ENCODE peak calls at places on chromosomes 5 and 9, in four cellular contexts. One of them, this sample, is unnamed.

GRCh38 chr5:93278876-93279275 is 302.1 kb downstream of the NR2F1-AS1 start:
- DNase-seq in heart left ventricle: no peak
- DNase-seq in suprapubic skin: no peak
- DNase-seq in thyroid gland: no peak
- DNase-seq in this sample: no peak

GRCh38 chr9:137320555-137321384 is 18.7 kb upstream of the NRARP start:
- DNase-seq in heart left ventricle: peak; percentile 43
- DNase-seq in suprapubic skin: no peak
- DNase-seq in thyroid gland: no peak
- DNase-seq in this sample: peak; percentile 7

GRCh38 chr9:26234865-26235264 is 556.6 kb upstream of the TUSC1 start:
- DNase-seq in heart left ventricle: no peak
- DNase-seq in suprapubic skin: no peak
- DNase-seq in thyroid gland: no peak
- DNase-seq in this sample: no peak

GRCh38 chr5:10648806-10649517 is 85.1 kb downstream of the ANKRD33B start:
- DNase-seq in heart left ventricle: no peak
- DNase-seq in suprapubic skin: no peak
- DNase-seq in thyroid gland: no peak
- DNase-seq in this sample: no peak

GRCh38 chr5:158569534-158569933 is 530.2 kb downstream of the EBF1 start:
- DNase-seq in heart left ventricle: no peak
- DNase-seq in suprapubic skin: no peak
- DNase-seq in thyroid gland: no peak
- DNase-seq in this sample: no peak

GRCh38 chr5:107289030-107289714 is 381.6 kb downstream of the EFNA5 start:
- DNase-seq in heart left ventricle: no peak
- DNase-seq in suprapubic skin: no peak
- DNase-seq in thyroid gland: no peak
- DNase-seq in this sample: no peak

GRCh38 chr9:16921855-16922254 is 51.4 kb upstream of the BNC2 start:
- DNase-seq in heart left ventricle: no peak
- DNase-seq in suprapubic skin: no peak
- DNase-seq in thyroid gland: no peak
- DNase-seq in this sample: no peak

GRCh38 chr9:37904647-37905505 is 949 bp upstream of the SLC25A51 start:
- DNase-seq in heart left ventricle: peak; percentile 35
- DNase-seq in suprapubic skin: no peak
- DNase-seq in thyroid gland: no peak
- DNase-seq in this sample: no peak

GRCh38 chr5:350355-350754 is 28.8 kb downstream of the AHRR start:
- DNase-seq in heart left ventricle: no peak
- DNase-seq in suprapubic skin: no peak
- DNase-seq in thyroid gland: no peak
- DNase-seq in this sample: no peak

GRCh38 chr5:143826909-143827514 is 15.1 kb downstream of the HMHB1 start:
- DNase-seq in heart left ventricle: no peak
- DNase-seq in suprapubic skin: no peak
- DNase-seq in thyroid gland: no peak
- DNase-seq in this sample: no peak

GRCh38 chr9:125949721-125950465 is 202.7 kb downstream of the PBX3 start:
- DNase-seq in heart left ventricle: no peak
- DNase-seq in suprapubic skin: no peak
- DNase-seq in thyroid gland: no peak
- DNase-seq in this sample: no peak

GRCh38 chr9:96230002-96230401 is 72.0 kb downstream of the HSD17B3 start:
- DNase-seq in heart left ventricle: no peak
- DNase-seq in suprapubic skin: no peak
- DNase-seq in thyroid gland: no peak
- DNase-seq in this sample: no peak

GRCh38 chr5:157431544-157432200 is 28.3 kb upstream of the NIPAL4 start:
- DNase-seq in heart left ventricle: peak; percentile 30
- DNase-seq in suprapubic skin: no peak
- DNase-seq in thyroid gland: peak; percentile 35
- DNase-seq in this sample: peak; percentile 57

GRCh38 chr5:128234928-128235641 is 151.5 kb downstream of the SLC12A2 start:
- DNase-seq in heart left ventricle: no peak
- DNase-seq in suprapubic skin: no peak
- DNase-seq in thyroid gland: no peak
- DNase-seq in this sample: no peak

GRCh38 chr5:135126688-135127603 is 92.9 kb upstream of the PITX1 start:
- DNase-seq in heart left ventricle: no peak
- DNase-seq in suprapubic skin: no peak
- DNase-seq in thyroid gland: peak; percentile 99
- DNase-seq in this sample: no peak

GRCh38 chr9:104608336-104608735 is 2.9 kb upstream of the OR13C2 start:
- DNase-seq in heart left ventricle: no peak
- DNase-seq in suprapubic skin: no peak
- DNase-seq in thyroid gland: no peak
- DNase-seq in this sample: no peak

GRCh38 chr9:78158286-78158685 is 77.6 kb upstream of the CEP78 start:
- DNase-seq in heart left ventricle: no peak
- DNase-seq in suprapubic skin: no peak
- DNase-seq in thyroid gland: no peak
- DNase-seq in this sample: no peak

GRCh38 chr5:19406576-19407365 is 581.2 kb downstream of the CDH18 start:
- DNase-seq in heart left ventricle: no peak
- DNase-seq in suprapubic skin: no peak
- DNase-seq in thyroid gland: no peak
- DNase-seq in this sample: no peak

GRCh38 chr5:16574789-16575785 is 41.7 kb downstream of the RETREG1 start:
- DNase-seq in heart left ventricle: peak; percentile 46
- DNase-seq in suprapubic skin: no peak
- DNase-seq in thyroid gland: peak; percentile 98
- DNase-seq in this sample: no peak

GRCh38 chr5:68898961-68899471 is 194.8 kb upstream of the SLC30A5 start:
- DNase-seq in heart left ventricle: no peak
- DNase-seq in suprapubic skin: no peak
- DNase-seq in thyroid gland: no peak
- DNase-seq in this sample: peak; percentile 72

GRCh38 chr9:122498883-122499288 is 11.7 kb upstream of the OR1J2 start:
- DNase-seq in heart left ventricle: no peak
- DNase-seq in suprapubic skin: no peak
- DNase-seq in thyroid gland: peak; percentile 5
- DNase-seq in this sample: peak; percentile 23

GRCh38 chr9:88781500-88782391 is 209.5 kb upstream of the S1PR3 start:
- DNase-seq in heart left ventricle: peak; percentile 45
- DNase-seq in suprapubic skin: no peak
- DNase-seq in thyroid gland: no peak
- DNase-seq in this sample: peak; percentile 76

GRCh38 chr5:139659673-139660072 is 11.5 kb downstream of the CXXC5 start:
- DNase-seq in heart left ventricle: no peak
- DNase-seq in suprapubic skin: no peak
- DNase-seq in thyroid gland: no peak
- DNase-seq in this sample: no peak

GRCh38 chr9:133276001-133276884 is 1.2 kb upstream of the ABO start:
- DNase-seq in heart left ventricle: no peak
- DNase-seq in suprapubic skin: no peak
- DNase-seq in thyroid gland: peak; percentile 9
- DNase-seq in this sample: no peak

GRCh38 chr9:110191616-110192015 is 16.3 kb downstream of the C9orf152 start:
- DNase-seq in heart left ventricle: no peak
- DNase-seq in suprapubic skin: no peak
- DNase-seq in thyroid gland: no peak
- DNase-seq in this sample: no peak

GRCh38 chr9:95091971-95092320 is 225.6 kb downstream of the FANCC start:
- DNase-seq in heart left ventricle: no peak
- DNase-seq in suprapubic skin: no peak
- DNase-seq in thyroid gland: no peak
- DNase-seq in this sample: no peak

GRCh38 chr5:172005708-172006377 is 595 bp downstream of the FBXW11 start:
- DNase-seq in heart left ventricle: peak; percentile 32
- DNase-seq in suprapubic skin: peak; percentile 65
- DNase-seq in thyroid gland: peak; percentile 22
- DNase-seq in this sample: peak; percentile 25

GRCh38 chr5:159459951-159460538 is 129.8 kb upstream of the IL12B start:
- DNase-seq in heart left ventricle: no peak
- DNase-seq in suprapubic skin: no peak
- DNase-seq in thyroid gland: no peak
- DNase-seq in this sample: no peak

GRCh38 chr5:90899014-90899604 is 340.5 kb downstream of the ADGRV1 start:
- DNase-seq in heart left ventricle: no peak
- DNase-seq in suprapubic skin: no peak
- DNase-seq in thyroid gland: peak; percentile 15
- DNase-seq in this sample: no peak

GRCh38 chr5:36237756-36238155 is 4.0 kb downstream of the NADK2 start:
- DNase-seq in heart left ventricle: no peak
- DNase-seq in suprapubic skin: no peak
- DNase-seq in thyroid gland: no peak
- DNase-seq in this sample: no peak

DNA sequence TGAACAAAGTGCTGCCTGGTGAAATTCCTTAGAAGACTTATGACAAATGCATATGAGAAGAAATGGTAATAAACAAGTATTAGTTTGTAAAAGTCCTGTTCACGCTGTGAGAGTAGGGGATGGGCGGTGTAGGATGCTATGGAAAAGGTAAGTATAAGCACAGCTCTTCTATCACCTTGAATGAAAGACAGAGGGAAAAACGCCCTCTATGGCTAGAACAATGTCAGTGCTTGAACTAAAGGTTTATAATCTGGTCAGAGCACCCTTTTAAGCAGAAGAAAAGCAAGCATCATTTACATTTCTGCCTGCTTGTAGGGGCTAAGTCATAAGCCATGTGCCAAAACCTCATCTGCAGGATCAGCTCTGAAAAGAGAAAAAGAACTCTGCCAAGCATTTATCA is 115.2 kb downstream of the LHFPL2 start:
- DNase-seq in heart left ventricle: no peak
- DNase-seq in suprapubic skin: no peak
- DNase-seq in thyroid gland: no peak
- DNase-seq in this sample: no peak
- TF ChIP-seq CTCF in heart left ventricle: peak; percentile 19
- TF ChIP-seq CTCF in suprapubic skin: peak; percentile 29
- TF ChIP-seq CTCF in thyroid gland: no peak
- TF ChIP-seq CTCF in this sample: peak; percentile 28

DNA sequence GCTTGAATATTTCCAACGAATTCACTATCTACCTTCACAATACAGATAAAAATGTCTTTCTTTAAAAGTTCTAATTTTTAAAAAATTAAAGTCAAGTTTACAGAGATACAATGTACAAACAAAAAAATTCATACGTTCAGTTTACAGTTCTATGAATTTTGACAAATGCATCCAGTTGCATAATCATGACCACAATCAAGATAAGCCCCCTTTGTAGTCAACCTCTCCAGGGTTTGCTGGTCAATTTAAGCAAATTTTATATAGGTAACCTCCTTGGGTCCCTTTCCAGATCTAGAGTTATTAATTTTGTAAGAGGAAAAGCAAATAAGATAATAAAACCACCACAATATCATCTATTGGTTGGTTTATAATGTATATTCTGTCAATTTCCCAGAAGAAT is 76.3 kb downstream of the MRPS27 start:
- DNase-seq in heart left ventricle: no peak
- DNase-seq in suprapubic skin: no peak
- DNase-seq in thyroid gland: no peak
- DNase-seq in this sample: no peak
- TF ChIP-seq POLR2A in heart left ventricle: no peak
- TF ChIP-seq POLR2A in suprapubic skin: no peak
- TF ChIP-seq POLR2A in thyroid gland: no peak
- TF ChIP-seq POLR2A in this sample: no peak

GRCh38 chr9:128921881-128922763 is 1.3 kb downstream of the PHYHD1 start:
- DNase-seq in heart left ventricle: peak; percentile 59
- DNase-seq in suprapubic skin: no peak
- DNase-seq in thyroid gland: peak; percentile 75
- DNase-seq in this sample: no peak
- H3K27ac ChIP-seq in heart left ventricle: peak overlapping the region; percentile 87
- H3K27ac ChIP-seq in suprapubic skin: peak overlapping the region; percentile 84
- H3K27ac ChIP-seq in thyroid gland: peak overlapping the region; percentile 100
- H3K27ac ChIP-seq in this sample: peak overlapping the region; percentile 57

GRCh38 chr5:151424892-151425523 is 22.4 kb upstream of the SLC36A1 start:
- DNase-seq in heart left ventricle: no peak
- DNase-seq in suprapubic skin: no peak
- DNase-seq in thyroid gland: no peak
- DNase-seq in this sample: no peak

GRCh38 chr5:151430731-151431130 is 16.7 kb upstream of the SLC36A1 start:
- DNase-seq in heart left ventricle: no peak
- DNase-seq in suprapubic skin: no peak
- DNase-seq in thyroid gland: no peak
- DNase-seq in this sample: no peak

GRCh38 chr5:151432210-151432609 is 15.2 kb upstream of the SLC36A1 start:
- DNase-seq in heart left ventricle: no peak
- DNase-seq in suprapubic skin: no peak
- DNase-seq in thyroid gland: no peak
- DNase-seq in this sample: no peak

GRCh38 chr5:151427258-151427657 is 20.1 kb upstream of the SLC36A1 start:
- DNase-seq in heart left ventricle: no peak
- DNase-seq in suprapubic skin: no peak
- DNase-seq in thyroid gland: no peak
- DNase-seq in this sample: no peak
- TF ChIP-seq CTCF in heart left ventricle: no peak
- TF ChIP-seq CTCF in suprapubic skin: no peak
- TF ChIP-seq CTCF in thyroid gland: no peak
- TF ChIP-seq CTCF in this sample: no peak

GRCh38 chr5:65125681-65126080 is 356.0 kb downstream of the ADAMTS6 start:
- DNase-seq in heart left ventricle: no peak
- DNase-seq in suprapubic skin: no peak
- DNase-seq in thyroid gland: no peak
- DNase-seq in this sample: no peak

GRCh38 chr5:65126192-65126591 is 355.5 kb downstream of the ADAMTS6 start:
- DNase-seq in heart left ventricle: no peak
- DNase-seq in suprapubic skin: no peak
- DNase-seq in thyroid gland: no peak
- DNase-seq in this sample: no peak

GRCh38 chr5:65128226-65128625 is 353.5 kb downstream of the ADAMTS6 start:
- DNase-seq in heart left ventricle: no peak
- DNase-seq in suprapubic skin: no peak
- DNase-seq in thyroid gland: no peak
- DNase-seq in this sample: no peak

GRCh38 chr5:65126670-65127069 is 355.1 kb downstream of the ADAMTS6 start:
- DNase-seq in heart left ventricle: no peak
- DNase-seq in suprapubic skin: no peak
- DNase-seq in thyroid gland: no peak
- DNase-seq in this sample: no peak

GRCh38 chr5:65127181-65127901 is 354.4 kb downstream of the ADAMTS6 start:
- DNase-seq in heart left ventricle: no peak
- DNase-seq in suprapubic skin: no peak
- DNase-seq in thyroid gland: no peak
- DNase-seq in this sample: no peak
- TF ChIP-seq POLR2A in heart left ventricle: no peak
- TF ChIP-seq POLR2A in suprapubic skin: no peak
- TF ChIP-seq POLR2A in thyroid gland: no peak
- TF ChIP-seq POLR2A in this sample: no peak

GRCh38 chr9:14358523-14358922 is 44.6 kb upstream of the NFIB start:
- DNase-seq in heart left ventricle: no peak
- DNase-seq in suprapubic skin: no peak
- DNase-seq in thyroid gland: no peak
- DNase-seq in this sample: no peak

GRCh38 chr9:14361074-14361473 is 47.1 kb upstream of the NFIB start:
- DNase-seq in heart left ventricle: no peak
- DNase-seq in suprapubic skin: no peak
- DNase-seq in thyroid gland: no peak
- DNase-seq in this sample: no peak

GRCh38 chr9:14353222-14354056 is 39.5 kb upstream of the NFIB start:
- DNase-seq in heart left ventricle: peak; percentile 93
- DNase-seq in suprapubic skin: peak; percentile 95
- DNase-seq in thyroid gland: peak; percentile 96
- DNase-seq in this sample: peak; percentile 92

GRCh38 chr9:14352549-14352948 is 38.6 kb upstream of the NFIB start:
- DNase-seq in heart left ventricle: no peak
- DNase-seq in suprapubic skin: no peak
- DNase-seq in thyroid gland: no peak
- DNase-seq in this sample: no peak

GRCh38 chr9:14356376-14356775 is 42.4 kb upstream of the NFIB start:
- DNase-seq in heart left ventricle: no peak
- DNase-seq in suprapubic skin: no peak
- DNase-seq in thyroid gland: no peak
- DNase-seq in this sample: no peak
- H3K27ac ChIP-seq in heart left ventricle: no peak overlapping the region
- H3K27ac ChIP-seq in suprapubic skin: no peak overlapping the region
- H3K27ac ChIP-seq in thyroid gland: no peak overlapping the region
- H3K27ac ChIP-seq in this sample: no peak overlapping the region

This sample was measured in adrenal gland.